ENCODE peak calls at places on chromosomes 5 and 9, in seven cellular contexts. H, Q, F, U, D, S and G are unnamed samples.

GRCh38 chr5:20574576-20574975 is 586.6 kb upstream of the CDH18 start:
- DNase-seq in Q (no peak), F (no peak), D (no peak), S (no peak), U (no peak), H (no peak), G (no peak)

GRCh38 chr5:177372534-177372896 is 11.7 kb upstream of the SLC34A1 start:
- DNase-seq in Q (no peak), F (no peak), S (no peak), D (no peak), H (no peak), U (no peak), G (no peak)

GRCh38 chr9:113399646-113400200 is 1.4 kb downstream of the ALAD start:
- DNase-seq in H (no peak), U (no peak), D (no peak), F (no peak), S (no peak), Q (no peak), G (no peak)

GRCh38 chr9:121667890-121668289 is 16.5 kb downstream of the DAB2IP start:
- DNase-seq in Q (no peak), U (no peak), F (no peak), H (no peak), S (no peak), D (no peak), G (no peak)

GRCh38 chr9:90878562-90878961 is 76.9 kb downstream of the SYK start:
- DNase-seq in S (no peak), H (no peak), D (no peak), U (no peak), Q (peak), F (no peak), G (no peak)

GRCh38 chr9:138025908-138026307 is 148.3 kb downstream of the CACNA1B start:
- DNase-seq in H (no peak), F (peak), S (no peak), Q (no peak), U (no peak), D (no peak), G (no peak)

GRCh38 chr5:472076-472655 is 29.2 kb downstream of the EXOC3 start:
- DNase-seq in S (peak), D (peak), H (no peak), Q (no peak), F (no peak), U (peak), G (no peak)

GRCh38 chr9:89414670-89415069 is 83.2 kb downstream of the SEMA4D start:
- DNase-seq in H (no peak), U (no peak), D (no peak), Q (no peak), F (no peak), S (no peak), G (no peak)

GRCh38 chr5:59246470-59247250 is 646.9 kb downstream of the PDE4D start:
- DNase-seq in Q (peak), D (no peak), U (no peak), S (no peak), H (no peak), F (no peak), G (no peak)

GRCh38 chr5:17289681-17290619 is 72.5 kb downstream of the BASP1 start:
- DNase-seq in U (no peak), S (no peak), F (no peak), D (no peak), Q (no peak), H (no peak), G (no peak)

GRCh38 chr9:119758990-119759389 is 389.8 kb upstream of the BRINP1 start:
- DNase-seq in H (no peak), D (no peak), U (no peak), S (no peak), F (no peak), Q (no peak), G (no peak)

GRCh38 chr9:100670719-100671118 is 92.8 kb downstream of the CAVIN4 start:
- DNase-seq in F (no peak), U (no peak), S (no peak), Q (no peak), D (no peak), H (no peak), G (no peak)

GRCh38 chr5:36261186-36261585 is 19.5 kb upstream of the NADK2 start:
- DNase-seq in Q (no peak), U (no peak), S (no peak), F (no peak), D (no peak), H (no peak), G (no peak)

GRCh38 chr5:43685271-43685950 is 82.4 kb downstream of the NNT start:
- DNase-seq in U (no peak), Q (no peak), F (no peak), H (no peak), D (no peak), S (no peak), G (no peak)